ENCODE peak calls at places on chromosomes 3 and 15, in eight cellular contexts. S, V, K, N, B, G, Z and C are unnamed samples.

GRCh38 chr3:134600166-134600670 is 50.6 kb downstream of the KY start:
- DNase-seq in S (peak; percentile 7), V (no peak), K (no peak), N (no peak), B (no peak), G (no peak), Z (no peak), C (no peak)

GRCh38 chr3:2727566-2728318 is 382.4 kb downstream of the IL5RA start:
- DNase-seq in S (no peak), V (no peak), K (no peak), N (no peak), B (no peak), G (no peak), Z (no peak), C (no peak)

GRCh38 chr15:91553455-91553854 is 300.1 kb upstream of the SLCO3A1 start:
- DNase-seq in S (no peak), V (no peak), K (no peak), N (no peak), B (no peak), G (no peak), Z (no peak), C (no peak)

GRCh38 chr3:188150982-188151381 is 3.0 kb upstream of the LPP start:
- DNase-seq in S (no peak), V (no peak), K (no peak), N (no peak), B (no peak), G (no peak), Z (no peak), C (no peak)

GRCh38 chr3:36707623-36708409 is 56.5 kb downstream of the DCLK3 start:
- DNase-seq in S (peak; percentile 51), V (no peak), K (peak; percentile 90), N (no peak), B (no peak), G (no peak), Z (no peak), C (peak; percentile 86)

GRCh38 chr3:187678869-187679268 is 8.7 kb upstream of the SST start:
- DNase-seq in S (peak; percentile 55), V (peak; percentile 23), K (peak; percentile 47), N (no peak), B (peak; percentile 81), G (peak; percentile 28), Z (peak; percentile 32), C (peak; percentile 86)

GRCh38 chr3:135085696-135086436 is 290.8 kb downstream of the EPHB1 start:
- DNase-seq in S (no peak), V (no peak), K (no peak), N (no peak), B (no peak), G (no peak), Z (no peak), C (no peak)

GRCh38 chr3:119315600-119316312 is 21.6 kb downstream of the ARHGAP31 start:
- DNase-seq in S (no peak), V (no peak), K (no peak), N (no peak), B (no peak), G (no peak), Z (no peak), C (peak; percentile 37)

GRCh38 chr15:97995192-97995591 is 34.7 kb downstream of the ARRDC4 start:
- DNase-seq in S (no peak), V (no peak), K (no peak), N (no peak), B (no peak), G (no peak), Z (peak; percentile 63), C (no peak)

GRCh38 chr3:69451594-69451993 is 65.7 kb upstream of the FRMD4B start:
- DNase-seq in S (no peak), V (no peak), K (no peak), N (no peak), B (no peak), G (no peak), Z (no peak), C (peak; percentile 9)

GRCh38 chr3:171829841-171830559 is 13.1 kb upstream of the TMEM212 start:
- DNase-seq in S (peak; percentile 79), V (no peak), K (peak; percentile 80), N (peak; percentile 86), B (peak; percentile 85), G (peak; percentile 79), Z (peak; percentile 82), C (peak; percentile 88)

GRCh38 chr3:102570551-102570950 is 135.7 kb downstream of the ZPLD1 start:
- DNase-seq in S (no peak), V (no peak), K (no peak), N (no peak), B (no peak), G (no peak), Z (no peak), C (no peak)

GRCh38 chr3:194757629-194758028 is 71.9 kb downstream of the FAM43A start:
- DNase-seq in S (no peak), V (no peak), K (no peak), N (no peak), B (no peak), G (no peak), Z (no peak), C (no peak)

GRCh38 chr3:24722106-24722505 is 227.5 kb upstream of the THRB start:
- DNase-seq in S (no peak), V (no peak), K (no peak), N (no peak), B (no peak), G (no peak), Z (no peak), C (no peak)

GRCh38 chr15:98438907-98439306 is 209.4 kb upstream of the IGF1R start:
- DNase-seq in S (no peak), V (no peak), K (no peak), N (no peak), B (no peak), G (no peak), Z (no peak), C (no peak)

GRCh38 chr3:17322106-17322793 is 420.2 kb downstream of the TBC1D5 start:
- DNase-seq in S (no peak), V (no peak), K (no peak), N (no peak), B (no peak), G (no peak), Z (no peak), C (no peak)

GRCh38 chr3:107882881-107883280 is 207.9 kb downstream of the CD47 start:
- DNase-seq in S (no peak), V (no peak), K (no peak), N (no peak), B (no peak), G (no peak), Z (no peak), C (no peak)

GRCh38 chr3:107881517-107881916 is 209.3 kb downstream of the CD47 start:
- DNase-seq in S (no peak), V (no peak), K (no peak), N (no peak), B (no peak), G (no peak), Z (no peak), C (no peak)

GRCh38 chr3:107884028-107884427 is 206.8 kb downstream of the CD47 start:
- DNase-seq in S (no peak), V (no peak), K (no peak), N (no peak), B (no peak), G (no peak), Z (no peak), C (no peak)

GRCh38 chr3:107880702-107881101 is 210.1 kb downstream of the CD47 start:
- DNase-seq in S (no peak), V (no peak), K (no peak), N (no peak), B (no peak), G (no peak), Z (no peak), C (no peak)

GRCh38 chr3:107882261-107882660 is 208.6 kb downstream of the CD47 start:
- DNase-seq in S (no peak), V (no peak), K (no peak), N (no peak), B (no peak), G (no peak), Z (no peak), C (no peak)
- H3K4me3 ChIP-seq in S (no peak overlapping the region), V (no peak overlapping the region), K (no peak overlapping the region), N (no peak overlapping the region), B (no peak overlapping the region), G (no peak overlapping the region), Z (no peak overlapping the region), C (no peak overlapping the region)

DNA sequence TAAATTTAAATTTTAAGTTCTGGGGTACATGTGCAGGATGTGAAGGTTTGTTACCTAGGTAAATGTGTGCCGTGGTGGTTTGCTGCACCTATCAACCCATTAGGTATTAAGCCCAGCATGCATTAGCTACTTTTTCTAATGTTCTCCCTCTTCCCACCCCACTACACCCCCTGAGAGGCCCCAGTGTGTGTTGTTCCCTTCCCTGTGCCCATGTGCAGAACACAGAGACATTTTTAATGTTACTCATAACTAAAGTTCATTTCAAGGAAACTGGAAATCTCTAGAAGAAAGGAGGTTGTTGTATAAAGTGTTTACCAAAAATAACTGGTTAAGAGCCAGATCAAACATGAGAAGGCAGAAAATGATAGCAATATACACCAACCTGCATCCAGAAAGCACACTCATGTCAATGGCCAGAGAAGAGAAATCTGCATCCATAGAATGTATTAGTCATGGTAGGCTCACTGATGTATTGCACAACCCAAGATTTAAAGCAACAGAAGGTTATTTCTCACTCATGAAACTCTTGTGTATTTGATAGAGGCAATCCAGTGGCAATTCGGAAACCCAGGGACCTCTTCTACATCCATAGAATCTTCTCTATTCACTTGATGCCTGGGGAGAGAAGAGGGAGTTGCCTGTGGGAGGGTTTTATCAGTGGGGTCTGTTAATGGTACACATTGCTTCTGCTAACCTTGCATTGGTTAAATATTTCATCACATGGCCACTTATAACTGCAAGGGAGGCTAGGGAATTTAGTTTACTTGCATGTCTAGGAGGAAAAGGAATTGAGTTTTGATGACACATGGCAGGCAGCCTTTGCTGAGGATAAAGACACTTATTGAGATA is 321.9 kb upstream of the RASGRP1 start:
- DNase-seq in S (peak; percentile 71), V (peak; percentile 65), K (peak; percentile 78), N (no peak), B (peak; percentile 49), G (no peak), Z (no peak), C (peak; percentile 88)
- H3K4me3 ChIP-seq in S (no peak overlapping the region), V (peak overlapping the region; percentile 47), K (peak overlapping the region; percentile 23), N (no peak overlapping the region), B (no peak overlapping the region), G (no peak overlapping the region), Z (no peak overlapping the region), C (peak overlapping the region; percentile 65)

GRCh38 chr3:88732211-88732610 is 375.2 kb upstream of the EPHA3 start:
- DNase-seq in S (no peak), V (no peak), K (no peak), N (no peak), B (no peak), G (no peak), Z (no peak), C (no peak)
- H3K4me3 ChIP-seq in S (no peak overlapping the region), V (no peak overlapping the region), K (no peak overlapping the region), N (no peak overlapping the region), B (no peak overlapping the region), G (no peak overlapping the region), Z (no peak overlapping the region), C (no peak overlapping the region)

DNA sequence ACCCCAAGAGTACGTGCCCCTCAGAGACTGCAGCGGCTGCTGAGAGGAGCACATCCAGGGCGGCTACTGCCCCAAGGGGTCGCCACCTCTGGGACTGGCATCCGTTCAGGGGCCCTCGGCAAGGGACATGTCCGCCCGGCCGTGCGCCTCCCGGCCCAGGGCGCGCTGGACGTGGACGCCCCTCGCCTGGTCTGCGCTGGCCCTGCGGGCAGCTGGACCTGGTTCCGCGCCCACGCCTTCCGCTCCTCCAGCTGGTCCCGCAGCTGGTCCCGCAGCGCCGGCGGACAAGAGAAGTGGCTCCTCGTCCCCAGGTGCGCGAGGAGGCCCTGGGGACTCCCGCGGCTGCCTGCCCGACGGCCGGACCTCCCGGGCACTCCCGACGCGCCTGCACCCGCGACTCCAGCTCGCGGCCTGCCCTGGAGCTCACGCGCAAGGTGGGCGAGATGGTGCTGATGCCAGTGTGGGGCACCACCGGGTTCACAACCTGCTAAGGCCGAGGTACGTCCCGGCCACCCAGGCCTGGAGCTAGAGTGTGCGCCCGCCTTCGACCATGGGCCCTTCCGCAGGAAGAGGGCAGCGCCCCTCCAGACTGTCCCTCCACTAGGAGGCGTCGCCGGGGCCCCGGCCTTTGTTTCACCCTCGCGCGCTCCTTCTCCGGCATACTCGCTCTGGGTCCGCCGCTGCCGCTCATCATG is 14.4 kb upstream of the GP9 start:
- DNase-seq in S (no peak), V (no peak), K (no peak), N (no peak), B (no peak), G (no peak), Z (no peak), C (peak; percentile 17)
- H3K4me3 ChIP-seq in S (no peak overlapping the region), V (no peak overlapping the region), K (no peak overlapping the region), N (peak overlapping the region; percentile 13), B (no peak overlapping the region), G (no peak overlapping the region), Z (peak overlapping the region; percentile 22), C (peak overlapping the region; percentile 50)